ENCODE peak calls at places on chromosomes 12 and 14, in four cellular contexts. G is Panc1, S is fibroblast of lung, M is BE2C. Y is an unnamed sample. For H3K36me3 and H3K4me1, the result is how much of the 10 kb centered on the place peaks cover.

GRCh38 chr14:36514278-36515104 is 5.5 kb downstream of the NKX2-1 start:
- DNase-seq in S (no peak), G (no peak), M (no peak), Y (peak)

GRCh38 chr12:12909995-12910391 is 18.6 kb downstream of the GPRC5A start:
- DNase-seq in S (peak), G (no peak), M (no peak), Y (no peak)

GRCh38 chr12:55697686-55698085 is 10.0 kb downstream of the ITGA7 start:
- DNase-seq in M (no peak), G (no peak), S (no peak), Y (no peak)

GRCh38 chr14:79855789-79856188 is 355.5 kb downstream of the DIO2 start:
- DNase-seq in M (no peak), S (no peak), G (no peak), Y (no peak)

GRCh38 chr12:57430931-57431566 is at the start of gene R3HDM2:
- DNase-seq in M (peak), G (peak), S (peak), Y (peak)

GRCh38 chr14:77086017-77086727 is 11.9 kb upstream of the CIPC start:
- DNase-seq in S (no peak), M (no peak), G (no peak), Y (no peak)

GRCh38 chr12:67155863-67156262 is 113.3 kb upstream of the CAND1 start:
- DNase-seq in G (no peak), M (no peak), S (no peak), Y (no peak)

GRCh38 chr12:14836336-14837210 is 6.8 kb downstream of the ART4 start:
- DNase-seq in G (peak), S (peak), M (peak), Y (no peak)

GRCh38 chr14:35052637-35053036 is 6.6 kb downstream of the FAM177A1 start:
- DNase-seq in G (no peak), M (no peak), S (no peak), Y (no peak)

GRCh38 chr14:104512061-104512460 is 67.5 kb upstream of the C14orf180 start:
- DNase-seq in M (no peak), S (no peak), G (no peak), Y (no peak)

GRCh38 chr12:86247871-86248270 is 8.3 kb downstream of the MGAT4C start:
- DNase-seq in S (no peak), G (no peak), M (no peak), Y (no peak)

GRCh38 chr12:95820096-95820703 is 29.6 kb upstream of the NTN4 start:
- DNase-seq in M (peak), S (peak), G (no peak), Y (no peak)

GRCh38 chr12:117189725-117190209 is 503 bp downstream of the FBXO21 start:
- DNase-seq in G (no peak), M (peak), S (peak), Y (no peak)

GRCh38 chr12:12503384-12504078 is 59.1 kb downstream of the DUSP16 start:
- DNase-seq in M (no peak), S (no peak), G (no peak), Y (no peak)

GRCh38 chr12:92445253-92446081 is 257.3 kb upstream of the PLEKHG7 start:
- DNase-seq in S (no peak), G (no peak), M (no peak), Y (no peak)

GRCh38 chr12:95784286-95784685 is 6.3 kb downstream of the NTN4 start:
- DNase-seq in G (no peak), S (no peak), M (no peak), Y (no peak)

GRCh38 chr14:79567306-79567705 is 644.0 kb downstream of the DIO2 start:
- DNase-seq in S (no peak), M (no peak), G (no peak), Y (no peak)

GRCh38 chr12:47408171-47408871 is 297.5 kb downstream of the RPAP3 start:
- DNase-seq in G (no peak), M (no peak), S (no peak), Y (no peak)

GRCh38 chr14:94665121-94665520 is 52.9 kb downstream of the SERPINA3 start:
- DNase-seq in S (peak), G (no peak), M (no peak), Y (no peak)

GRCh38 chr14:23654231-23654630 is 18.1 kb downstream of the DHRS2 start:
- DNase-seq in G (no peak), M (no peak), S (no peak), Y (peak)

GRCh38 chr14:55350461-55350860 is 61.2 kb downstream of the ATG14 start:
- DNase-seq in G (no peak), S (no peak), M (no peak), Y (no peak)

GRCh38 chr12:4910502-4911315 is 1.0 kb downstream of the KCNA1 start:
- DNase-seq in M (no peak), G (no peak), S (peak), Y (no peak)

GRCh38 chr12:101670007-101670671 is 27.3 kb upstream of the CHPT1 start:
- DNase-seq in M (peak), G (no peak), S (peak), Y (no peak)

GRCh38 chr14:69315302-69315701 is 55.3 kb downstream of the GALNT16 start:
- DNase-seq in G (no peak), M (no peak), S (no peak), Y (peak)

GRCh38 chr12:69966409-69966808 is 141.4 kb downstream of the MYRFL start:
- DNase-seq in M (no peak), G (no peak), S (peak), Y (peak)

GRCh38 chr12:1790470-1790869 is 29.9 kb upstream of the LRTM2 start:
- DNase-seq in M (no peak), G (no peak), S (no peak), Y (no peak)

GRCh38 chr14:88013750-88014349 is 8.9 kb downstream of the GPR65 start:
- DNase-seq in G (peak), M (peak), S (peak), Y (no peak)

GRCh38 chr12:131869871-131870418 is 24.5 kb upstream of the ULK1 start:
- DNase-seq in M (no peak), G (peak), S (peak), Y (no peak)

GRCh38 chr12:17588968-17589367 is 501.0 kb downstream of the RERGL start:
- DNase-seq in M (peak), S (no peak), G (peak), Y (no peak)

GRCh38 chr12:102526701-102527100 is 46.3 kb upstream of the IGF1 start:
- DNase-seq in G (no peak), S (peak), M (no peak), Y (no peak)

GRCh38 chr12:128808651-128809050 is 15.1 kb downstream of the SLC15A4 start:
- DNase-seq in G (no peak), M (no peak), S (no peak), Y (no peak)

GRCh38 chr12:44763021-44763420 is 113.1 kb downstream of the NELL2 start:
- DNase-seq in S (no peak), M (no peak), G (no peak), Y (no peak)

GRCh38 chr14:86057018-86057667 is 527.2 kb downstream of the FLRT2 start:
- DNase-seq in S (peak), G (no peak), M (peak), Y (no peak)

GRCh38 chr12:27966870-27967269 is 5.7 kb downstream of the PTHLH start:
- DNase-seq in G (peak), S (peak), M (no peak), Y (no peak)

GRCh38 chr14:64944861-64945260 is 2.3 kb upstream of the GPX2 start:
- DNase-seq in M (no peak), G (no peak), S (no peak), Y (no peak)

GRCh38 chr12:113273053-113273725 is 51.9 kb downstream of the TPCN1 start:
- DNase-seq in G (no peak), M (no peak), S (peak), Y (no peak)

GRCh38 chr12:96121271-96121711 is 72.9 kb upstream of the ELK3 start:
- DNase-seq in S (peak), G (no peak), M (no peak), Y (no peak)

GRCh38 chr12:82124711-82125110 is 233.5 kb downstream of the CCDC59 start:
- DNase-seq in S (no peak), G (no peak), M (no peak), Y (peak)

GRCh38 chr14:101175731-101176534 is 272.4 kb upstream of the RTL1 start:
- DNase-seq in S (no peak), M (no peak), G (no peak), Y (no peak)

GRCh38 chr12:98592825-98593322 is 612 bp upstream of the SLC25A3 start:
- DNase-seq in M (no peak), S (no peak), G (no peak), Y (no peak)

GRCh38 chr12:30729547-30729946 is 25.2 kb downstream of the CAPRIN2 start:
- DNase-seq in M (no peak), G (no peak), S (no peak), Y (no peak)
- H3K36me3 ChIP-seq in M (under half), G (under half), S (under half), Y (under half)

DNA sequence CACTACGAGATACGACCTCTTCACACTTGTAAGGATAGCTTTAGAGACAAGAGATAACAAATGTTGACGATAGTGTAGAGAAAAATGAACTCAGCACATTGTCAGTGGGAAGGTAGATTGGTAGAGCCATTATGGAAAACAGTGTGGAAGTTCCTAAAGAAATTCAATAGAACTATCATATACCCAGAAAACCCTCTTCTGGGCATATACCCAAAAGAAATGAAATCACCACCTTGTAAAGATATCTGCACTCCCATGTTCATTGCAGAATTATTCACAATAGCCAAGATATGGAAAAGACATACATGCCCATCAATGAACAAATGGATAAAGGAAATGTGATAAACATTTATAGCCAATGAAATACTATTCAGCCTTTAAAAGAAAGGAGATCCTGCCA is 499.8 kb upstream of the TBX3 start:
- DNase-seq in M (no peak), G (no peak), S (no peak), Y (no peak)
- H3K4me1 ChIP-seq in M (under half), G (under half), S (under half), Y (under half)

GRCh38 chr14:20314026-20314425 is 8.3 kb upstream of the TTC5 start:
- DNase-seq in G (no peak), M (no peak), S (no peak), Y (no peak)

DNA sequence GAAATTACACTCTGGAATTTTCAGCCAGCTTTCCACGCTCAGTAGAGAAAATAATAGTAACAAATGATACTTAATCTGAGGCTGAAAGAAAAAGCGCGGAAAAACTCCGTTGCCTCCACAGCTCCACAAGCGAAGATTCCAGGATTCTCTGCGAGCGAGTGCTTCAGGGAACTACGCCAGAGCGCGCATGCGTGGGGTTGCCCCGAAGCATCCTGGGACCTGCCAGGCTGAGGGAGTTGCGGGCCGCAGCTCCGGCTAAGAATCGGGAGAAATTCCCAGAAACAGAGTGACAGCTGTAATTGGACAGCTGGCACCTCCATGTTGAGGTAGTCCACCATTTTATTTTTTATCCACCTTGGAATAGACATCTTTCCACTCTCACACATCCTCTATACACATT is 12.0 kb upstream of the TTC5 start:
- DNase-seq in G (no peak), S (no peak), M (no peak), Y (no peak)
- H3K36me3 ChIP-seq in G (under half), S (under half), M (half or more), Y (half or more)

GRCh38 chr14:28151931-28152330 is 614.7 kb upstream of the FOXG1 start:
- DNase-seq in M (no peak), S (no peak), G (no peak), Y (no peak)
- H3K4me1 ChIP-seq in M (under half), S (under half), G (under half), Y (under half)

GRCh38 chr12:105194947-105195346 is 41.0 kb downstream of the APPL2 start:
- DNase-seq in S (no peak), M (no peak), G (no peak), Y (no peak)

GRCh38 chr12:105190530-105190929 is 45.4 kb downstream of the APPL2 start:
- DNase-seq in G (no peak), M (no peak), S (no peak), Y (no peak)

GRCh38 chr12:105192624-105193225 is 43.2 kb downstream of the APPL2 start:
- DNase-seq in M (peak), G (no peak), S (no peak), Y (no peak)

GRCh38 chr12:105189293-105189692 is 46.7 kb downstream of the APPL2 start:
- DNase-seq in S (no peak), G (no peak), M (no peak), Y (no peak)
- H3K36me3 ChIP-seq in S (under half), G (under half), M (under half), Y (half or more)

Y was measured in RWPE2.